ENCODE peak calls at places on chromosomes 5 and 9, in seven cellular contexts. C is upper lobe of left lung, F is WERI-Rb-1, X is AG04450, Q is fibroblast of pulmonary artery, L is adrenal gland, H is GM13977. J is an unnamed sample.

GRCh38 chr9:72025956-72026355 is 34.5 kb downstream of the C9orf57 start:
- DNase-seq in C (no peak), X (no peak), F (no peak), H (no peak), Q (no peak), L (no peak), J (no peak)

GRCh38 chr5:44958943-44959342 is 150.2 kb downstream of the MRPS30 start:
- DNase-seq in Q (no peak), L (no peak), X (no peak), C (no peak), F (no peak), H (no peak), J (no peak)

GRCh38 chr9:96025995-96026572 is 150.6 kb downstream of the ERCC6L2 start:
- DNase-seq in F (peak; percentile 97), X (no peak), C (peak; percentile 88), H (peak; percentile 50), Q (no peak), L (no peak), J (no peak)

GRCh38 chr9:22079873-22080341 is 70.8 kb upstream of the CDKN2B start:
- DNase-seq in F (no peak), C (no peak), L (no peak), H (peak; percentile 32), Q (peak; percentile 94), X (peak; percentile 43), J (peak; percentile 82)

GRCh38 chr5:77867194-77867691 is 91.1 kb upstream of the TBCA start:
- DNase-seq in F (no peak), X (no peak), Q (peak; percentile 47), H (no peak), L (no peak), C (no peak), J (no peak)

GRCh38 chr9:75658301-75658919 is 232.1 kb upstream of the PCSK5 start:
- DNase-seq in H (no peak), Q (no peak), X (no peak), F (no peak), C (no peak), L (no peak), J (no peak)

GRCh38 chr5:118981783-118982182 is 6.6 kb downstream of the DTWD2 start:
- DNase-seq in F (no peak), C (no peak), L (no peak), X (no peak), Q (no peak), H (no peak), J (no peak)

GRCh38 chr9:124290743-124291554 is 33.2 kb downstream of the NEK6 start:
- DNase-seq in X (no peak), C (no peak), L (no peak), F (no peak), H (peak; percentile 48), Q (no peak), J (no peak)

GRCh38 chr5:135033026-135033861 is 784 bp downstream of the PITX1 start:
- DNase-seq in X (peak; percentile 10), F (no peak), H (no peak), Q (peak; percentile 21), L (peak; percentile 37), C (peak; percentile 89), J (peak; percentile 20)

GRCh38 chr5:14299666-14300065 is 156.5 kb downstream of the TRIO start:
- DNase-seq in Q (no peak), H (no peak), F (peak; percentile 85), X (no peak), L (no peak), C (no peak), J (no peak)

GRCh38 chr5:147782053-147783028 is at the start of gene JAKMIP2:
- DNase-seq in Q (peak; percentile 8), X (no peak), F (peak; percentile 96), H (peak; percentile 37), L (peak; percentile 77), C (peak; percentile 77), J (peak; percentile 96)

GRCh38 chr5:108167174-108167573 is 214.7 kb downstream of the FBXL17 start:
- DNase-seq in C (no peak), Q (no peak), X (no peak), F (no peak), H (no peak), L (no peak), J (no peak)

GRCh38 chr5:109589983-109590382 is 99.7 kb upstream of the MAN2A1 start:
- DNase-seq in F (peak; percentile 22), L (no peak), C (no peak), H (no peak), Q (no peak), X (no peak), J (peak; percentile 2)

GRCh38 chr5:131318455-131318854 is 54.6 kb downstream of the CDC42SE2 start:
- DNase-seq in H (no peak), F (no peak), C (no peak), L (no peak), Q (no peak), X (no peak), J (no peak)

GRCh38 chr9:29200650-29201049 is 1627.4 kb upstream of the C9orf72 start:
- DNase-seq in X (no peak), L (no peak), F (no peak), H (no peak), Q (no peak), C (no peak), J (no peak)
- TF ChIP-seq CTCF in X (no peak), L (no peak), F (no peak), H (no peak), Q (no peak), C (no peak), J (no peak)

DNA sequence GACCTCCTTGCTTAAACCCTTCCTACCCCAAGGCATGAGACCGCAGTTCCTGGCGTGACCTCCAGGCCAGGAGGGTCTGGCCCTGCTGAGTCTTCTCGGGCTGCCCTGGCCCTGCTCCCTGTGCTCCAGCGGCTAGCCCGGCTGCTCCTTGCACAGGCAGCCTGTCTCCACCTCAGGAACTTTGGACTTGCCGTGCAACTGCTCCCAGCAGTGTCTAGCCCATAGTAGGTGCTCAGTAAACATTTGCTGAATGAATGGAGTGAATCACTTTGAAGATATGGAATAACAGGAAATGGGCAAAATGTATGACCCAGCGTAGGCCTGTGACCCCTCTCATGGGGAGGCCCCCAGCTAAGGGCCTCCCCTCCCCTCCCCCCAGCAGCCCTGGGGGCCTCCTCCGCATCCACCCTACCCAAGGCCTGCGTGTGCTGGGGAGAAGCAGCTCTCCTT is 127.1 kb downstream of the ZNF354C start:
- DNase-seq in L (no peak), F (no peak), Q (no peak), X (no peak), C (no peak), H (no peak), J (no peak)
- TF ChIP-seq CTCF in L (no peak), F (peak; percentile 21), Q (peak; percentile 28), X (peak; percentile 28), C (no peak), H (no peak), J (no peak)

DNA sequence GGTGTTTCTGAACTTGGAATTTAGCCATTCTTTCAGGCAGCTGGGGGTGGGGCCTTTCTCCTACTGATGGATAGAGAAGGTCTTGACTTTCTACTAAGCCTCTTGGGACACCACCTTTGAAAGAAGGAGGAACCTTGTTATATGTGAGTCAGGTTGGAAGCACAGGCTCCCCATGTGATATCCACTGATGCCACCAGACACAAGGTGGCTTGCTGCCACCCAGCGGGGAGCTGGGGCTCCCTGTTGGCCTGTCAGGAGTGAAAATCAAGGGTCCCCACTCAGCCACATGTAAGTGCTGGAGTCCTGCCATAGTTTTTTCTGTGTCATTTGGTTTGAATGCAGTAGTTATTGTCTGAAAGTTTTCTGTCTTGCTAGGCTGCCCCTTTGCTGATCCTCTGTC is 252.4 kb upstream of the NFIL3 start:
- DNase-seq in L (no peak), F (peak; percentile 61), H (no peak), Q (no peak), X (no peak), C (no peak), J (no peak)
- TF ChIP-seq CTCF in L (no peak), F (peak; percentile 80), H (peak; percentile 12), Q (no peak), X (no peak), C (no peak), J (no peak)

GRCh38 chr5:80212171-80212667 is 43.6 kb downstream of the SERINC5 start:
- DNase-seq in C (no peak), X (no peak), H (no peak), Q (no peak), F (no peak), L (no peak), J (no peak)
- TF ChIP-seq CTCF in C (no peak), X (no peak), H (no peak), Q (no peak), F (no peak), L (no peak), J (no peak)

GRCh38 chr9:38068616-38068865 is 486 bp downstream of the SHB start:
- DNase-seq in H (peak; percentile 72), F (peak; percentile 39), L (no peak), Q (peak; percentile 59), X (no peak), C (no peak), J (peak; percentile 46)
- TF ChIP-seq CTCF in H (peak; percentile 77), F (peak; percentile 26), L (peak; percentile 37), Q (peak; percentile 23), X (peak; percentile 59), C (peak; percentile 79), J (no peak)

GRCh38 chr5:41751867-41752266 is 118.4 kb downstream of the OXCT1 start:
- DNase-seq in X (no peak), C (no peak), Q (no peak), L (no peak), H (no peak), F (no peak), J (no peak)

GRCh38 chr5:41755705-41756104 is 114.5 kb downstream of the OXCT1 start:
- DNase-seq in C (no peak), L (no peak), X (no peak), H (no peak), Q (no peak), F (no peak), J (no peak)

GRCh38 chr5:41754857-41755256 is 115.4 kb downstream of the OXCT1 start:
- DNase-seq in X (no peak), H (no peak), C (no peak), F (no peak), L (no peak), Q (no peak), J (no peak)
- TF ChIP-seq CTCF in X (no peak), H (peak; percentile 42), C (no peak), F (no peak), L (no peak), Q (no peak), J (no peak)

GRCh38 chr9:84511651-84512050 is 157.9 kb upstream of the NTRK2 start:
- DNase-seq in F (no peak), X (no peak), Q (no peak), L (no peak), H (no peak), C (no peak), J (no peak)

GRCh38 chr9:84514421-84514820 is 155.1 kb upstream of the NTRK2 start:
- DNase-seq in Q (no peak), H (no peak), F (no peak), X (no peak), L (no peak), C (no peak), J (no peak)

GRCh38 chr9:84512493-84512892 is 157.0 kb upstream of the NTRK2 start:
- DNase-seq in L (no peak), X (no peak), H (no peak), C (no peak), F (no peak), Q (no peak), J (no peak)

GRCh38 chr9:84513981-84514380 is 155.5 kb upstream of the NTRK2 start:
- DNase-seq in H (no peak), Q (no peak), X (no peak), L (no peak), F (no peak), C (no peak), J (no peak)

GRCh38 chr9:84513473-84513872 is 156.1 kb upstream of the NTRK2 start:
- DNase-seq in L (no peak), F (no peak), H (no peak), X (no peak), Q (no peak), C (no peak), J (no peak)
- TF ChIP-seq CTCF in L (no peak), F (no peak), H (no peak), X (no peak), Q (no peak), C (no peak), J (no peak)

J was measured in activated CD8-positive, alpha-beta T cell treated with anti-CD3 and anti-CD28 coated beads for 36 hours.